ENCODE peak calls at places on chromosomes 6 and 20, in seven cellular contexts. N is mesendoderm, M is IMR-90, J is trophoblast cell, X is H1, F is mesenchymal stem cell, R is H9. V is an unnamed sample. For H3K4me1, the result is how much of the 10 kb centered on the place peaks cover.

GRCh38 chr6:150142304-150142656 is 564 bp upstream of the PPP1R14C start:
- DNase-seq in X (no peak), F (peak), N (peak), R (no peak), M (no peak), J (peak), V (no peak)

GRCh38 chr6:111872521-111873177 is 603 bp downstream of the FYN start:
- DNase-seq in J (no peak), N (peak), R (peak), F (no peak), X (no peak), M (peak), V (peak)

GRCh38 chr6:49462071-49462470 is 982 bp downstream of the MMUT start:
- DNase-seq in X (no peak), R (no peak), M (peak), J (no peak), F (peak), N (no peak), V (no peak)

GRCh38 chr6:111503660-111504059 is 20.6 kb upstream of the REV3L start:
- DNase-seq in N (no peak), F (no peak), M (peak), X (no peak), R (no peak), J (no peak), V (no peak)

GRCh38 chr6:156395276-156395675 is 381.9 kb upstream of the ARID1B start:
- DNase-seq in X (no peak), N (no peak), J (no peak), M (no peak), R (no peak), F (no peak), V (no peak)

GRCh38 chr20:15857131-15857784 is 716.0 kb downstream of the KIF16B start:
- DNase-seq in R (no peak), M (no peak), F (no peak), N (no peak), J (no peak), X (no peak), V (no peak)

GRCh38 chr6:130377371-130377770 is 11.6 kb downstream of the TMEM200A start:
- DNase-seq in R (no peak), M (peak), J (no peak), N (no peak), X (no peak), F (peak), V (no peak)

GRCh38 chr6:26197736-26198625 is 110.8 kb downstream of the HFE start:
- DNase-seq in R (peak), J (peak), F (peak), M (peak), N (peak), X (no peak), V (no peak)

GRCh38 chr6:160374836-160375560 is 26.8 kb downstream of the SLC22A3 start:
- DNase-seq in X (no peak), M (no peak), N (no peak), R (no peak), J (no peak), F (no peak), V (no peak)

GRCh38 chr20:61974357-61974665 is 91.4 kb downstream of the TAF4 start:
- DNase-seq in F (no peak), X (no peak), N (no peak), M (no peak), R (no peak), J (no peak), V (no peak)

GRCh38 chr6:152368761-152369624 is 268.2 kb downstream of the SYNE1 start:
- DNase-seq in X (no peak), N (peak), J (peak), F (peak), M (peak), R (no peak), V (no peak)

GRCh38 chr6:83096791-83097190 is 29.3 kb downstream of the DOP1A start:
- DNase-seq in M (peak), N (no peak), F (no peak), J (peak), R (no peak), X (no peak), V (no peak)

GRCh38 chr20:36469973-36470372 is 71.3 kb upstream of the MYL9 start:
- DNase-seq in M (no peak), J (no peak), N (no peak), R (no peak), X (no peak), F (no peak), V (no peak)

GRCh38 chr20:42118409-42119125 is 500.4 kb upstream of the CHD6 start:
- DNase-seq in X (no peak), R (peak), F (no peak), N (peak), J (no peak), M (no peak), V (no peak)

GRCh38 chr20:33709398-33709797 is 10.7 kb downstream of the PXMP4 start:
- DNase-seq in N (peak), R (no peak), J (no peak), X (no peak), M (no peak), F (peak), V (no peak)

GRCh38 chr6:39189915-39190544 is 39.2 kb downstream of the KCNK5 start:
- DNase-seq in M (peak), N (peak), F (no peak), J (peak), R (peak), X (peak), V (peak)

GRCh38 chr6:109165392-109165964 is 70.2 kb downstream of the CEP57L1 start:
- DNase-seq in J (peak), F (peak), N (peak), X (no peak), M (peak), R (no peak), V (no peak)

GRCh38 chr6:46338098-46338497 is 153.2 kb downstream of the RCAN2 start:
- DNase-seq in M (no peak), R (no peak), X (no peak), J (no peak), N (no peak), F (no peak), V (no peak)

GRCh38 chr6:74598473-74599393 is 607.1 kb downstream of the COL12A1 start:
- DNase-seq in N (no peak), M (peak), X (no peak), F (no peak), R (no peak), J (no peak), V (no peak)

GRCh38 chr20:6580486-6580885 is 187.0 kb upstream of the BMP2 start:
- DNase-seq in R (no peak), X (no peak), J (no peak), N (no peak), F (no peak), M (no peak), V (no peak)
- H3K4me2 ChIP-seq in R (no peak), X (no peak), J (no peak), N (no peak), F (no peak), M (no peak), V (no peak)

GRCh38 chr20:32623667-32624157 is 38.6 kb upstream of the NOL4L start:
- DNase-seq in N (peak), R (peak), M (no peak), F (no peak), J (no peak), X (peak), V (no peak)

GRCh38 chr20:32626407-32626806 is 41.3 kb upstream of the NOL4L start:
- DNase-seq in X (no peak), F (no peak), R (no peak), N (no peak), J (no peak), M (no peak), V (no peak)

GRCh38 chr20:32625996-32626395 is 40.9 kb upstream of the NOL4L start:
- DNase-seq in X (no peak), N (no peak), J (no peak), M (no peak), F (no peak), R (no peak), V (no peak)

GRCh38 chr20:32622585-32623468 is 37.7 kb upstream of the NOL4L start:
- DNase-seq in F (no peak), M (no peak), N (no peak), X (no peak), J (no peak), R (no peak), V (no peak)

DNA sequence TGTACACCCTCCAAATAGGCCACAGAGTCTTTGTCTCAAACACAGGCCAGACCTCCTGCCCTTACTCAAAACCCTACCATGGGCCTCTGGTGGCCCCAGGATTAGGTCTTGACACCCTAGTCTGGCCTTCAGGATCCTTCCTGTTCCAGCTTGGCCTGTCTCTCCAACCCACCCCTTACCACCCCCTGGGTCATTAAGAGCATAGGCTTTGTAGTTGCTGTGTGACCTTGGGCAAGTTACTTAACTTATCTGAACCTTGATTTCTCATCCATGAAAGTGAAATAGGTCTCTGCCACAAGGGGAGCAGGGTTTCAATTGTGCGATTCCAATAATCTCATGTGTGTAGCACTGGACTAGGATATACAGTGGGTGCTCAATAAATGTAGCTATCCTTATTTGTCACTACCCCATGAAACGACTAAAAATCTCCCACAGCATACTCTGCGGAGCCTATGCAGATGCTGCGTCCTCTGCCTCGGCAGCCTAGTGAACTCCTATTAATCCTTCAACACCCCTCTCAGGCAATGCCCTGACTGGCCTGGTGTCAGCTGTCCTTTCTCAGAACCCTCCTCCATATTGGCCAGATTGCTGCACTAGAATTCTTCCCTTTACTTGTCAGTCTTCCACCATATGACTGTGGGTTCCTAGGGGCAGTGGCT is 39.7 kb upstream of the NOL4L start:
- DNase-seq in R (no peak), F (no peak), N (no peak), J (no peak), X (no peak), M (no peak), V (no peak)
- H3K18ac ChIP-seq in R (no peak), F (no peak), N (no peak), J (no peak), X (no peak), M (no peak), V (no peak)

GRCh38 chr6:36665180-36665579 is 13.3 kb upstream of the CDKN1A start:
- DNase-seq in X (no peak), N (no peak), J (no peak), R (no peak), M (no peak), F (no peak), V (no peak)
- H3K4me1 ChIP-seq in X (under half), N (under half), J (under half), R (under half), M (under half), F (under half), V (under half)

DNA sequence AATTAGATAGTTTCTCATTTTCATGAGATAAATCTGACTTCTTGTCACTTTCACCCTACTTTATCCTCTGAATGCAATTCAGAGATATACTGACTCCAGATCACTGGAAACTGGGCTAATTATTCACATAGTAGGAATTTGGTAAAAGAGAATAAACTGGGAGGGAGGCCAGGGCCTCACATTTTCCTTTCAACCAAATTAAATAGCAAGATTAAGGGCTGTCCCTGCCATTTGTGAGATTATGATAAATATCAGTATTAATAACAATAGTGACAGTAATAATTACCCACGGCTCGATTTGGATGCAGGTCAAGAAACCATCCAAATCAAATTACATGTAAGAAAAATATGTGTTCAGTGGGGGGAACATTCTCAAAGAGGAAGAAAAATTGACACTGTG is 140.5 kb downstream of the CD83 start:
- DNase-seq in X (no peak), J (no peak), M (no peak), R (no peak), F (no peak), N (no peak), V (no peak)
- H3K4me2 ChIP-seq in X (no peak), J (no peak), M (no peak), R (no peak), F (no peak), N (no peak), V (no peak)

GRCh38 chr6:169085466-169085865 is 168.2 kb downstream of the THBS2 start:
- DNase-seq in F (no peak), X (no peak), R (no peak), J (no peak), M (no peak), N (no peak), V (no peak)
- H3K18ac ChIP-seq in F (no peak), X (no peak), R (no peak), J (no peak), M (no peak), N (no peak), V (no peak)

GRCh38 chr20:13468166-13468565 is 170.6 kb downstream of the TASP1 start:
- DNase-seq in F (no peak), N (no peak), X (no peak), M (no peak), J (no peak), R (no peak), V (no peak)
- H3K4me1 ChIP-seq in F (under half), N (under half), X (under half), M (under half), J (under half), R (under half), V (under half)

DNA sequence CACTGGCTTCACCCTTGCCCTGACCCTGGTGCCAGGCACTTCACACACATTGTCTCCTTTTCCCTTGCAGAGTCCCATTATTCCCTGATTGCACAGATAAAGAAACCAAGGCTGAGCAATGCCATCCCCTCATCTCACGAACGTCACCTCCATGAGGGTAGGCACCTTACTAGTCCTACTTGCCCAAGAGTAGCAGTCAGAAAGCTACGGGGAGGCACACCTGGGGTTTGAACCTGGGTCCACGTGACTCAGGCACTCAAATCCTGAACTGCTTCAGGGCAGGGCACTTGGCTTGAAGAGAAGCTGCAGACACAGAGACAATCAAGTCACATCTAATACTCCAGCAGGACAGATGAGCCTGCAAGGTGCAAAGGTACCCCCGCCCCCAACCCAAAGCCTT is 1.9 kb downstream of the BCAS1 start:
- DNase-seq in F (no peak), J (no peak), M (no peak), R (no peak), N (no peak), X (no peak), V (no peak)
- H3K4me2 ChIP-seq in F (no peak), J (no peak), M (no peak), R (no peak), N (no peak), X (peak), V (no peak)

GRCh38 chr6:81145506-81145905 is 607.0 kb downstream of the TENT5A start:
- DNase-seq in M (no peak), R (no peak), N (no peak), X (no peak), F (peak), J (peak), V (no peak)

GRCh38 chr6:81144346-81144745 is 608.1 kb downstream of the TENT5A start:
- DNase-seq in J (peak), X (no peak), F (no peak), R (no peak), N (no peak), M (peak), V (no peak)

DNA sequence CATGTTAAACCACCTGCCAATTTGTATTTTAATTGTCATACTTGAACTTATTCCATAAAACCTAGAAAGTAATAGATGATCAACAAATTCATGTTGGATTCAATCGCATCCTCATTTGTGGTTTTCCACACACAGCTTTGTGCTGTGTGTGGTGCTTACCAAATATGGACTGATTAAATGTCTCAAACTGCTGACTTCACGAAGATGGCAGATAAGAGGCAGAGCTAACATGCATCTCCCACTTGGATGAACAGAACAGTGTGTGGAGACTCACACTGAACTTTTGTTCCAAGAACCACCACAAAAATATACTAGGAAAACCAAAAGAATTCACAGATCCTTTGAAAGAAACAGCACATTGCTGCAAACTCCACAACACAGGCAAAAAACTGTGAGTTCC is 603.8 kb downstream of the TENT5A start:
- DNase-seq in N (no peak), M (no peak), R (no peak), J (no peak), F (no peak), X (no peak), V (no peak)
- H3K18ac ChIP-seq in N (no peak), M (no peak), R (no peak), J (no peak), F (no peak), X (no peak), V (no peak)